ENCODE peak calls at places on chromosome 13, in eight cellular contexts. One of them, this sample, is unnamed.

GRCh38 chr13:50410921-50411712 is 395.9 kb downstream of the KCNRG start:
- DNase-seq in T-helper 1 cell: no peak
- DNase-seq in stimulated activated CD8-positive, alpha-beta memory T cell treated with anti-CD3 and anti-CD28 coated beads, Interleukin-2, amount 100 ng/mL, for 48 hours: no peak
- DNase-seq in LoVo: peak; percentile 63
- DNase-seq in naive thymus-derived CD8-positive, alpha-beta T cell: no peak
- DNase-seq in PC-9: peak; percentile 92
- DNase-seq in GM12892: no peak
- DNase-seq in BJ: peak; percentile 50
- DNase-seq in this sample: no peak

GRCh38 chr13:101714195-101714594 is 261.7 kb downstream of the ITGBL1 start:
- DNase-seq in BJ: no peak
- DNase-seq in GM12892: no peak
- DNase-seq in stimulated activated CD8-positive, alpha-beta memory T cell treated with anti-CD3 and anti-CD28 coated beads, Interleukin-2, amount 100 ng/mL, for 48 hours: no peak
- DNase-seq in PC-9: no peak
- DNase-seq in LoVo: no peak
- DNase-seq in naive thymus-derived CD8-positive, alpha-beta T cell: no peak
- DNase-seq in T-helper 1 cell: no peak
- DNase-seq in this sample: no peak

GRCh38 chr13:110716235-110716505 is 2.7 kb downstream of the ING1 start:
- DNase-seq in PC-9: peak; percentile 48
- DNase-seq in LoVo: peak; percentile 34
- DNase-seq in GM12892: no peak
- DNase-seq in stimulated activated CD8-positive, alpha-beta memory T cell treated with anti-CD3 and anti-CD28 coated beads, Interleukin-2, amount 100 ng/mL, for 48 hours: no peak
- DNase-seq in T-helper 1 cell: peak; percentile 5
- DNase-seq in naive thymus-derived CD8-positive, alpha-beta T cell: no peak
- DNase-seq in BJ: no peak
- DNase-seq in this sample: no peak

GRCh38 chr13:36421447-36421846 is 10.8 kb upstream of the CCNA1 start:
- DNase-seq in T-helper 1 cell: no peak
- DNase-seq in PC-9: peak; percentile 43
- DNase-seq in BJ: no peak
- DNase-seq in LoVo: no peak
- DNase-seq in naive thymus-derived CD8-positive, alpha-beta T cell: no peak
- DNase-seq in GM12892: no peak
- DNase-seq in stimulated activated CD8-positive, alpha-beta memory T cell treated with anti-CD3 and anti-CD28 coated beads, Interleukin-2, amount 100 ng/mL, for 48 hours: no peak
- DNase-seq in this sample: no peak

GRCh38 chr13:43934273-43934672 is 54.6 kb downstream of the LACC1 start:
- DNase-seq in stimulated activated CD8-positive, alpha-beta memory T cell treated with anti-CD3 and anti-CD28 coated beads, Interleukin-2, amount 100 ng/mL, for 48 hours: no peak
- DNase-seq in LoVo: no peak
- DNase-seq in GM12892: no peak
- DNase-seq in PC-9: no peak
- DNase-seq in BJ: no peak
- DNase-seq in naive thymus-derived CD8-positive, alpha-beta T cell: no peak
- DNase-seq in T-helper 1 cell: no peak
- DNase-seq in this sample: no peak

GRCh38 chr13:51856998-51857397 is 4.8 kb upstream of the CCDC70 start:
- DNase-seq in BJ: no peak
- DNase-seq in T-helper 1 cell: no peak
- DNase-seq in naive thymus-derived CD8-positive, alpha-beta T cell: no peak
- DNase-seq in LoVo: peak; percentile 22
- DNase-seq in PC-9: peak; percentile 41
- DNase-seq in stimulated activated CD8-positive, alpha-beta memory T cell treated with anti-CD3 and anti-CD28 coated beads, Interleukin-2, amount 100 ng/mL, for 48 hours: no peak
- DNase-seq in GM12892: no peak
- DNase-seq in this sample: no peak

GRCh38 chr13:80235131-80235530 is 105.8 kb downstream of the SPRY2 start:
- DNase-seq in naive thymus-derived CD8-positive, alpha-beta T cell: no peak
- DNase-seq in LoVo: peak; percentile 54
- DNase-seq in BJ: no peak
- DNase-seq in GM12892: no peak
- DNase-seq in PC-9: no peak
- DNase-seq in T-helper 1 cell: no peak
- DNase-seq in stimulated activated CD8-positive, alpha-beta memory T cell treated with anti-CD3 and anti-CD28 coated beads, Interleukin-2, amount 100 ng/mL, for 48 hours: no peak
- DNase-seq in this sample: no peak

GRCh38 chr13:31172535-31172934 is 10.8 kb upstream of the HSPH1 start:
- DNase-seq in GM12892: no peak
- DNase-seq in PC-9: peak; percentile 88
- DNase-seq in BJ: no peak
- DNase-seq in T-helper 1 cell: no peak
- DNase-seq in naive thymus-derived CD8-positive, alpha-beta T cell: no peak
- DNase-seq in LoVo: peak; percentile 56
- DNase-seq in stimulated activated CD8-positive, alpha-beta memory T cell treated with anti-CD3 and anti-CD28 coated beads, Interleukin-2, amount 100 ng/mL, for 48 hours: no peak
- DNase-seq in this sample: no peak

This sample was measured in GM12891.